ENCODE peak calls at places on chromosomes 2 and 18, in seven cellular contexts. B is pancreas, O is esophagus muscularis mucosa, T is ovary, A is coronary artery, P is OCI-LY7, Y is HepG2. G is an unnamed sample.

GRCh38 chr2:118668431-118669424 is 178.7 kb downstream of the EN1 start:
- DNase-seq in Y (peak; percentile 13), O (peak; percentile 80), A (no peak), P (no peak), B (no peak), T (no peak), G (no peak)

GRCh38 chr2:182300603-182301002 is 126.2 kb downstream of the PDE1A start:
- DNase-seq in T (no peak), P (no peak), O (no peak), A (no peak), Y (no peak), B (no peak), G (no peak)

GRCh38 chr2:172556284-172557033 is 569 bp downstream of the PDK1 start:
- DNase-seq in B (peak; percentile 45), P (peak; percentile 89), T (peak; percentile 52), Y (peak; percentile 48), A (peak; percentile 77), O (no peak), G (peak; percentile 48)

GRCh38 chr2:172462393-172463381 is 35.3 kb downstream of the ITGA6 start:
- DNase-seq in B (no peak), T (no peak), Y (no peak), A (no peak), P (peak; percentile 79), O (peak; percentile 85), G (peak; percentile 52)

GRCh38 chr2:190843874-190844699 is 36.5 kb upstream of the GLS start:
- DNase-seq in P (no peak), A (no peak), T (no peak), B (no peak), Y (peak; percentile 21), O (no peak), G (no peak)

GRCh38 chr2:16526193-16526592 is 139.4 kb downstream of the CYRIA start:
- DNase-seq in T (no peak), B (no peak), A (no peak), O (peak; percentile 37), Y (no peak), P (no peak), G (no peak)

GRCh38 chr2:73614997-73615396 is 27.2 kb downstream of the NAT8 start:
- DNase-seq in P (no peak), A (no peak), T (no peak), O (no peak), Y (no peak), B (no peak), G (no peak)

GRCh38 chr18:71899707-71900483 is 644.2 kb downstream of the CBLN2 start:
- DNase-seq in A (no peak), Y (no peak), O (no peak), T (no peak), B (peak; percentile 20), P (no peak), G (no peak)

GRCh38 chr2:239262484-239263230 is 138.2 kb downstream of the HDAC4 start:
- DNase-seq in T (no peak), O (no peak), B (no peak), Y (no peak), A (peak; percentile 67), P (no peak), G (no peak)

GRCh38 chr18:27211569-27211968 is 26.5 kb upstream of the CHST9 start:
- DNase-seq in P (no peak), A (no peak), T (no peak), Y (no peak), O (no peak), B (no peak), G (no peak)

GRCh38 chr18:60693426-60693825 is 320.9 kb upstream of the MC4R start:
- DNase-seq in P (no peak), Y (no peak), B (no peak), A (no peak), O (no peak), T (no peak), G (no peak)

GRCh38 chr18:74351354-74351753 is 35.7 kb downstream of the C18orf63 start:
- DNase-seq in P (peak; percentile 7), Y (no peak), B (no peak), T (no peak), A (no peak), O (no peak), G (no peak)

GRCh38 chr18:60044290-60045006 is 144.7 kb downstream of the PMAIP1 start:
- DNase-seq in T (no peak), Y (no peak), A (no peak), O (no peak), B (no peak), P (no peak), G (no peak)

GRCh38 chr2:69517410-69517809 is 80.2 kb upstream of the NFU1 start:
- DNase-seq in O (no peak), A (no peak), T (no peak), B (no peak), P (no peak), Y (no peak), G (no peak)

GRCh38 chr18:27735117-27735516 is 441.8 kb downstream of the CDH2 start:
- DNase-seq in A (no peak), T (no peak), Y (no peak), O (no peak), B (no peak), P (no peak), G (no peak)

GRCh38 chr2:200054681-200055468 is 99.5 kb downstream of the MAIP1 start:
- DNase-seq in P (no peak), T (no peak), B (no peak), O (no peak), A (no peak), Y (peak; percentile 47), G (no peak)

GRCh38 chr2:54925022-54925421 is 125.2 kb downstream of the RTN4 start:
- DNase-seq in O (no peak), Y (no peak), T (no peak), P (no peak), A (no peak), B (no peak), G (no peak)

GRCh38 chr2:14633451-14634211 is 1.1 kb downstream of the LRATD1 start:
- DNase-seq in B (peak; percentile 6), P (no peak), A (peak; percentile 72), O (no peak), Y (no peak), T (peak; percentile 22), G (no peak)

GRCh38 chr2:76599732-76600368 is 889.1 kb upstream of the GCFC2 start:
- DNase-seq in O (no peak), A (no peak), B (peak; percentile 49), Y (peak; percentile 93), P (peak; percentile 81), T (peak; percentile 18), G (no peak)

GRCh38 chr2:100422320-100422719 is 4.9 kb upstream of the CHST10 start:
- DNase-seq in B (no peak), O (peak; percentile 66), P (no peak), T (no peak), Y (peak; percentile 50), A (no peak), G (no peak)

GRCh38 chr2:175734679-175735078 is 267.4 kb downstream of the LNPK start:
- DNase-seq in P (no peak), Y (no peak), B (no peak), O (no peak), T (no peak), A (no peak), G (no peak)

GRCh38 chr2:27671235-27671634 is 7.5 kb downstream of the SLC4A1AP start:
- DNase-seq in O (no peak), T (no peak), Y (no peak), P (no peak), A (no peak), B (no peak), G (no peak)

GRCh38 chr2:189297446-189297845 is 117.9 kb upstream of the COL5A2 start:
- DNase-seq in B (no peak), O (no peak), A (no peak), T (no peak), P (no peak), Y (no peak), G (no peak)

GRCh38 chr2:18445412-18446320 is 114.8 kb downstream of the RDH14 start:
- DNase-seq in A (peak; percentile 77), O (no peak), Y (no peak), T (peak; percentile 31), P (no peak), B (no peak), G (no peak)

GRCh38 chr18:7607535-7608173 is 40.5 kb downstream of the PTPRM start:
- DNase-seq in B (no peak), O (peak; percentile 77), T (no peak), P (no peak), Y (no peak), A (no peak), G (no peak)
- H3K27ac ChIP-seq in B (no peak overlapping the region), O (peak overlapping the region; percentile 50), T (no peak overlapping the region), P (no peak overlapping the region), Y (no peak overlapping the region), A (peak overlapping the region; percentile 25), G (no peak overlapping the region)

DNA sequence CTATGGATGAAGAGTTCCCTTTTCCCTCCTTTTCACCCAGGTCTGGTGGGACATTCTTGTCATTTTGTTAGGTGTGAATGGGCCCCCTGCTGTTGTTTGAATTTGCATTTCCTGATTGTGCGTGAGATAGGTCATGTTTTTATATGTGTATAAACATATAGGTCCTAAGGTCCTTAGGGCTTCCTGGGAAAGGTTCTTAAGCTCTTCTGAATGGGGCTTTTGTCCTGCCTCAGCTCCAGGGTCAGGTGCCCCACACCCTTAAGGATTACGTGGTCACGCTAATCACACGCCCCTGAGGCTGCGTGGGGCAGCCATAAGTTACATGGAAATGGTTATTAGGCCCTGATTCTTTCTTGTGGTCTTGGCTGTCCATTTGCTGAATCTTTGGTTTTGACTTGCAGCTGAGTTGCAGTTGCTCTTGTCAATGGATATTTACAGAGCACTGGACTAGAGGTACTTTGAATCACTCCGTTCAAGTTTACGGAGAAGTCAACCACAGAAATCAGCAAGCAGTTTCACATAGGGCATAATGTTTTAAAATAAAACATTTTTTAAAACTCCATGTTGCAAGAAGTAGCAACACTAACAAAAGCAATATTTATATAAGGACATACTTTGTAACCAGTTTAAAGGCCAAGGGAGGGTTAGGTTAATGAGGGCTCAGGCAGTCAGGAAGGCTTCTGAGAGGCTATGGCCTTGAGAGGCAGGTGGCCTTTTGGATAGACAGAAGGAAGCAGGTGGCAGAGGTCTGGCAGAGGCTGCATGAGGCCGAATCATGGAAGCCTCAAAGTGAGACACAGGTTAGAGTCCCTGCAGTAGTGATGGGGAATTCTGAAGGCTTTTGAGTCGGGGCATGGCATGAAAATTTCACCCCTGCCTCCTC is 24.2 kb downstream of the LIPG start:
- DNase-seq in T (no peak), P (no peak), B (no peak), A (no peak), Y (no peak), O (no peak), G (no peak)
- TF ChIP-seq CTCF in T (no peak), P (no peak), B (no peak), A (no peak), Y (no peak), O (no peak), G (no peak)

GRCh38 chr2:235618039-235618438 is 124.2 kb downstream of the AGAP1 start:
- DNase-seq in O (no peak), Y (no peak), P (no peak), B (no peak), T (no peak), A (no peak), G (no peak)
- H3K27ac ChIP-seq in O (no peak overlapping the region), Y (no peak overlapping the region), P (no peak overlapping the region), B (no peak overlapping the region), T (no peak overlapping the region), A (no peak overlapping the region), G (no peak overlapping the region)

DNA sequence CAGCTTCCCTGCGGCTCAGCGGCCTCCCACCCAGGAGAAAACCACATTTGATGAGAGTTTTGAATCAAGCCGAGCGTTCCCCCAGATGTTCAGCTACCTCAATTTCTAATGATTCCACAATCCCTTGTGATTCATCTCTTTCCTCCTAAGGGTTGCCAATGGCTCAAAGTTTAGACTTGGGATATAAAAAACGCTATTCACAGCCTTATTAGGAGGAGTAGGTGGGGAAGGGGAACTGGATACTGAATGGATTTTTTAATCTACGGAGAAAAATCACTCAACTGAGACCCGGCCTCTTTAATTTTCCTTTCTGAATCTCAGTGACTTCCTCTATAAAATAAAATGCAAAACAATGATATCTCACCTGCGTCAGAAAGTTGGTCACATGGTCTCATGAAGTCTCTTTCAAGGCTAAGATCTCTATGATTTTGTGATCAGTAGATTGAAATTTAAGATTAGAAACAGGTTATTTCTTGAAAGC is 192.6 kb upstream of the TCF4 start:
- DNase-seq in T (no peak), B (no peak), A (no peak), O (no peak), Y (no peak), P (no peak), G (no peak)
- TF ChIP-seq CTCF in T (no peak), B (no peak), A (peak; percentile 0), O (no peak), Y (no peak), P (no peak), G (no peak)